ENCODE peak calls at places on chromosome 14, in six cellular contexts. One of them, this sample, is unnamed.

GRCh38 chr14:92728781-92729364 is 19.6 kb downstream of the LGMN start:
- DNase-seq in fibroblast of the aortic adventitia: no peak
- DNase-seq in K562: no peak
- DNase-seq in epithelial cell of esophagus: peak; percentile 97
- DNase-seq in progenitor cell of endocrine pancreas: no peak
- DNase-seq in HCT116: no peak
- DNase-seq in this sample: no peak

GRCh38 chr14:64673748-64674147 is 30.5 kb upstream of the PLEKHG3 start:
- DNase-seq in K562: no peak
- DNase-seq in fibroblast of the aortic adventitia: no peak
- DNase-seq in progenitor cell of endocrine pancreas: no peak
- DNase-seq in epithelial cell of esophagus: peak; percentile 79
- DNase-seq in HCT116: no peak
- DNase-seq in this sample: no peak

GRCh38 chr14:75123991-75124390 is 2.9 kb downstream of the NEK9 start:
- DNase-seq in HCT116: peak; percentile 46
- DNase-seq in progenitor cell of endocrine pancreas: no peak
- DNase-seq in fibroblast of the aortic adventitia: peak; percentile 73
- DNase-seq in K562: peak; percentile 54
- DNase-seq in epithelial cell of esophagus: peak; percentile 86
- DNase-seq in this sample: no peak

GRCh38 chr14:92646952-92647461 is 101.4 kb downstream of the LGMN start:
- DNase-seq in fibroblast of the aortic adventitia: peak; percentile 98
- DNase-seq in K562: no peak
- DNase-seq in progenitor cell of endocrine pancreas: no peak
- DNase-seq in epithelial cell of esophagus: no peak
- DNase-seq in HCT116: no peak
- DNase-seq in this sample: no peak

GRCh38 chr14:35331605-35332516 is 39.7 kb downstream of the PSMA6 start:
- DNase-seq in epithelial cell of esophagus: peak; percentile 98
- DNase-seq in progenitor cell of endocrine pancreas: no peak
- DNase-seq in HCT116: peak; percentile 49
- DNase-seq in K562: no peak
- DNase-seq in fibroblast of the aortic adventitia: peak; percentile 22
- DNase-seq in this sample: peak; percentile 76

GRCh38 chr14:56686416-56686815 is 106.8 kb downstream of the TMEM260 start:
- DNase-seq in epithelial cell of esophagus: peak; percentile 7
- DNase-seq in fibroblast of the aortic adventitia: no peak
- DNase-seq in K562: no peak
- DNase-seq in progenitor cell of endocrine pancreas: no peak
- DNase-seq in HCT116: no peak
- DNase-seq in this sample: peak; percentile 65

GRCh38 chr14:91870001-91870400 is 2.7 kb upstream of the TC2N start:
- DNase-seq in HCT116: no peak
- DNase-seq in K562: no peak
- DNase-seq in fibroblast of the aortic adventitia: no peak
- DNase-seq in epithelial cell of esophagus: peak; percentile 68
- DNase-seq in progenitor cell of endocrine pancreas: no peak
- DNase-seq in this sample: no peak

GRCh38 chr14:38207342-38207741 is 362 bp upstream of the SSTR1 start:
- DNase-seq in K562: no peak
- DNase-seq in HCT116: no peak
- DNase-seq in fibroblast of the aortic adventitia: no peak
- DNase-seq in epithelial cell of esophagus: no peak
- DNase-seq in progenitor cell of endocrine pancreas: no peak
- DNase-seq in this sample: no peak

GRCh38 chr14:73491256-73491976 is 683 bp downstream of the RIOX1 start:
- DNase-seq in fibroblast of the aortic adventitia: peak; percentile 44
- DNase-seq in progenitor cell of endocrine pancreas: peak; percentile 22
- DNase-seq in HCT116: no peak
- DNase-seq in K562: peak; percentile 63
- DNase-seq in epithelial cell of esophagus: peak; percentile 89
- DNase-seq in this sample: peak; percentile 85

GRCh38 chr14:22471545-22472121 is 117.4 kb downstream of the DAD1 start:
- DNase-seq in K562: peak; percentile 68
- DNase-seq in progenitor cell of endocrine pancreas: no peak
- DNase-seq in HCT116: peak; percentile 19
- DNase-seq in fibroblast of the aortic adventitia: no peak
- DNase-seq in epithelial cell of esophagus: peak; percentile 65
- DNase-seq in this sample: no peak

GRCh38 chr14:56810341-56810740 is at the start of gene OTX2:
- DNase-seq in epithelial cell of esophagus: no peak
- DNase-seq in HCT116: no peak
- DNase-seq in progenitor cell of endocrine pancreas: no peak
- DNase-seq in fibroblast of the aortic adventitia: no peak
- DNase-seq in K562: no peak
- DNase-seq in this sample: no peak

GRCh38 chr14:65414961-65415589 is 2.5 kb downstream of the FUT8 start:
- DNase-seq in K562: no peak
- DNase-seq in epithelial cell of esophagus: peak; percentile 38
- DNase-seq in progenitor cell of endocrine pancreas: no peak
- DNase-seq in HCT116: no peak
- DNase-seq in fibroblast of the aortic adventitia: peak; percentile 76
- DNase-seq in this sample: no peak

GRCh38 chr14:61438860-61439765 is 117.7 kb downstream of the PRKCH start:
- DNase-seq in K562: no peak
- DNase-seq in progenitor cell of endocrine pancreas: no peak
- DNase-seq in HCT116: no peak
- DNase-seq in epithelial cell of esophagus: peak; percentile 88
- DNase-seq in fibroblast of the aortic adventitia: peak; percentile 75
- DNase-seq in this sample: no peak

GRCh38 chr14:22977684-22978486 is 4.5 kb downstream of the AJUBA start:
- DNase-seq in K562: peak; percentile 28
- DNase-seq in progenitor cell of endocrine pancreas: peak; percentile 76
- DNase-seq in fibroblast of the aortic adventitia: peak; percentile 84
- DNase-seq in epithelial cell of esophagus: peak; percentile 67
- DNase-seq in HCT116: no peak
- DNase-seq in this sample: no peak

GRCh38 chr14:44766285-44766684 is 195.5 kb downstream of the KLHL28 start:
- DNase-seq in epithelial cell of esophagus: no peak
- DNase-seq in fibroblast of the aortic adventitia: no peak
- DNase-seq in HCT116: no peak
- DNase-seq in K562: no peak
- DNase-seq in progenitor cell of endocrine pancreas: no peak
- DNase-seq in this sample: no peak

GRCh38 chr14:38721822-38722431 is 381.1 kb downstream of the SEC23A start:
- DNase-seq in HCT116: peak; percentile 40
- DNase-seq in progenitor cell of endocrine pancreas: peak; percentile 23
- DNase-seq in fibroblast of the aortic adventitia: peak; percentile 43
- DNase-seq in epithelial cell of esophagus: peak; percentile 59
- DNase-seq in K562: peak; percentile 12
- DNase-seq in this sample: no peak

GRCh38 chr14:71321556-71322315 is 414.5 kb downstream of the PCNX1 start:
- DNase-seq in epithelial cell of esophagus: peak; percentile 93
- DNase-seq in HCT116: peak; percentile 65
- DNase-seq in K562: no peak
- DNase-seq in fibroblast of the aortic adventitia: peak; percentile 73
- DNase-seq in progenitor cell of endocrine pancreas: no peak
- DNase-seq in this sample: no peak

GRCh38 chr14:94646066-94646465 is 33.9 kb downstream of the SERPINA3 start:
- DNase-seq in HCT116: no peak
- DNase-seq in epithelial cell of esophagus: no peak
- DNase-seq in fibroblast of the aortic adventitia: no peak
- DNase-seq in K562: no peak
- DNase-seq in progenitor cell of endocrine pancreas: no peak
- DNase-seq in this sample: peak; percentile 21

GRCh38 chr14:61503167-61503801 is 181.9 kb downstream of the PRKCH start:
- DNase-seq in HCT116: no peak
- DNase-seq in progenitor cell of endocrine pancreas: no peak
- DNase-seq in K562: no peak
- DNase-seq in epithelial cell of esophagus: peak; percentile 86
- DNase-seq in fibroblast of the aortic adventitia: peak; percentile 59
- DNase-seq in this sample: no peak

GRCh38 chr14:79229383-79229875 is 981.9 kb downstream of the DIO2 start:
- DNase-seq in K562: no peak
- DNase-seq in HCT116: no peak
- DNase-seq in fibroblast of the aortic adventitia: no peak
- DNase-seq in progenitor cell of endocrine pancreas: no peak
- DNase-seq in epithelial cell of esophagus: no peak
- DNase-seq in this sample: no peak

GRCh38 chr14:62443796-62444195 is 601.5 kb downstream of the KCNH5 start:
- DNase-seq in K562: no peak
- DNase-seq in HCT116: no peak
- DNase-seq in epithelial cell of esophagus: peak; percentile 86
- DNase-seq in fibroblast of the aortic adventitia: no peak
- DNase-seq in progenitor cell of endocrine pancreas: no peak
- DNase-seq in this sample: no peak

GRCh38 chr14:35159742-35160409 is 37.5 kb downstream of the PRORP start:
- DNase-seq in progenitor cell of endocrine pancreas: no peak
- DNase-seq in HCT116: peak; percentile 88
- DNase-seq in fibroblast of the aortic adventitia: peak; percentile 87
- DNase-seq in epithelial cell of esophagus: peak; percentile 98
- DNase-seq in K562: peak; percentile 16
- DNase-seq in this sample: no peak

GRCh38 chr14:35405304-35405996 is 901 bp upstream of the NFKBIA start:
- DNase-seq in epithelial cell of esophagus: peak; percentile 42
- DNase-seq in fibroblast of the aortic adventitia: peak; percentile 32
- DNase-seq in progenitor cell of endocrine pancreas: no peak
- DNase-seq in HCT116: no peak
- DNase-seq in K562: no peak
- DNase-seq in this sample: no peak

GRCh38 chr14:72315720-72316119 is 383.5 kb downstream of the RGS6 start:
- DNase-seq in epithelial cell of esophagus: no peak
- DNase-seq in progenitor cell of endocrine pancreas: no peak
- DNase-seq in HCT116: no peak
- DNase-seq in K562: no peak
- DNase-seq in fibroblast of the aortic adventitia: no peak
- DNase-seq in this sample: no peak

GRCh38 chr14:104370256-104370870 is 209.2 kb upstream of the C14orf180 start:
- DNase-seq in HCT116: peak; percentile 10
- DNase-seq in fibroblast of the aortic adventitia: no peak
- DNase-seq in epithelial cell of esophagus: no peak
- DNase-seq in progenitor cell of endocrine pancreas: no peak
- DNase-seq in K562: no peak
- DNase-seq in this sample: no peak

GRCh38 chr14:42606839-42607238 is 1000.2 kb downstream of the LRFN5 start:
- DNase-seq in HCT116: no peak
- DNase-seq in epithelial cell of esophagus: no peak
- DNase-seq in fibroblast of the aortic adventitia: no peak
- DNase-seq in progenitor cell of endocrine pancreas: no peak
- DNase-seq in K562: no peak
- DNase-seq in this sample: no peak
- TF ChIP-seq CTCF in HCT116: no peak
- TF ChIP-seq CTCF in epithelial cell of esophagus: no peak
- TF ChIP-seq CTCF in fibroblast of the aortic adventitia: no peak
- TF ChIP-seq CTCF in progenitor cell of endocrine pancreas: no peak
- TF ChIP-seq CTCF in K562: no peak
- TF ChIP-seq CTCF in this sample: no peak

DNA sequence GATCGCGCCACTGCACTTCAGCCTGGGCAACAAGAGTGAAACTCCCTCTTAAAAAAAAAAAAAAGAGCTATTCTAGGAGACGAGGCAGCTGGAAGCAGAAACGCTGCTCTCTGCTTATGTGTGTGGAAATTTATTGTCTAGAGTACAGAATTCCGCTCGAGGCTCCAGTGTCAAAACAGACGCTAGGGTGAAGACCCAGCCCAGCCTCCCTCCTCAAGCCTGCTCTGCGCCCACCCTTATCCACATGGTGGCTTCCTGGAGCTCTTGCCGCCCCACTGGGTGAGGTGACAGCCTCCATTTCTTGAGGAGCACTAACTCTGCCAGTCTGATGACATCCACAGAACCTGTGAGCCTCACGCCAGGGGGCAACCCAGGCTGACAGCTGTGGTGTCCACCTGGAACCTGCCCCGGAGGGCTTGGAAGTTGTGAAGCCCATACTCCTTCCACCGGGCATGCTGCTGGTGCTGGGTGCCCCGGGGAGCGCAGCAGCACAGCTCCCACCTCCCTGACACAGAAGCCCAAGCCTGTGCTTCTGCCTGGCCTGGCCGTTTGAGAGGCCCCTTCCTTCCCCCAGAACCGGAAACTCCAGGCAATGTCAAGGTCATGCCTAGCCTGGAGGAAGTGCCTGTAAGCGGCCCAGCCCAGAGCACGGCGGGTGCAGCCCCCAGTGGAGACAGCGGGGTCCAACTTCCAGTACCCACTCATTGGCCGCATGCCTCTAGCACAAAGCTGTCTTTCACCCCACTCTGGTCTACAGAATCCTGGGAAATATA is 49.4 kb upstream of the DLK1 start:
- DNase-seq in fibroblast of the aortic adventitia: peak; percentile 20
- DNase-seq in HCT116: no peak
- DNase-seq in K562: no peak
- DNase-seq in progenitor cell of endocrine pancreas: no peak
- DNase-seq in epithelial cell of esophagus: no peak
- DNase-seq in this sample: peak; percentile 89
- TF ChIP-seq CTCF in fibroblast of the aortic adventitia: no peak
- TF ChIP-seq CTCF in HCT116: no peak
- TF ChIP-seq CTCF in K562: no peak
- TF ChIP-seq CTCF in progenitor cell of endocrine pancreas: no peak
- TF ChIP-seq CTCF in epithelial cell of esophagus: no peak
- TF ChIP-seq CTCF in this sample: no peak

DNA sequence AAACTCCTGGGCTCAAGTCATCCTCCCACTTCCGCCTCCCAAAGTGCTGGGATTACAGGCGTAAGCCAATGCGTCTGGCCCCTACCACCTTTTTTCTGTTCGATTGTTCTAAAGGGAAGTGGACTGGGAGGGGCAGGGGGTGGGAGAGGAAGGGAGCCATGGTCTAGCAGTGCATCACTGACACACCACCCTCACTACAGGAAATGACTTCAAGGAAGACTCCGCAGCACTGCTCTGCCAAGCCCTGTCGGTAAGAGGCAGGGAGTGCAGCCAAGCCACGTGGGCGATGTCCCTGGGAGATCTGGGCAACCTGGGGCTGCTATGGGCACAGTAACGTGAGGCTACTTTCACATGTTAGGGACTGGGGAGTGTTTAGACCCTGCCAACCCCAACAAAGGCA is 18.0 kb downstream of the LRRC74A start:
- DNase-seq in epithelial cell of esophagus: peak; percentile 30
- DNase-seq in HCT116: peak; percentile 47
- DNase-seq in fibroblast of the aortic adventitia: peak; percentile 33
- DNase-seq in K562: peak; percentile 11
- DNase-seq in progenitor cell of endocrine pancreas: no peak
- DNase-seq in this sample: no peak
- TF ChIP-seq CTCF in epithelial cell of esophagus: peak; percentile 33
- TF ChIP-seq CTCF in HCT116: peak; percentile 45
- TF ChIP-seq CTCF in fibroblast of the aortic adventitia: peak; percentile 24
- TF ChIP-seq CTCF in K562: peak; percentile 10
- TF ChIP-seq CTCF in progenitor cell of endocrine pancreas: peak; percentile 9
- TF ChIP-seq CTCF in this sample: no peak

DNA sequence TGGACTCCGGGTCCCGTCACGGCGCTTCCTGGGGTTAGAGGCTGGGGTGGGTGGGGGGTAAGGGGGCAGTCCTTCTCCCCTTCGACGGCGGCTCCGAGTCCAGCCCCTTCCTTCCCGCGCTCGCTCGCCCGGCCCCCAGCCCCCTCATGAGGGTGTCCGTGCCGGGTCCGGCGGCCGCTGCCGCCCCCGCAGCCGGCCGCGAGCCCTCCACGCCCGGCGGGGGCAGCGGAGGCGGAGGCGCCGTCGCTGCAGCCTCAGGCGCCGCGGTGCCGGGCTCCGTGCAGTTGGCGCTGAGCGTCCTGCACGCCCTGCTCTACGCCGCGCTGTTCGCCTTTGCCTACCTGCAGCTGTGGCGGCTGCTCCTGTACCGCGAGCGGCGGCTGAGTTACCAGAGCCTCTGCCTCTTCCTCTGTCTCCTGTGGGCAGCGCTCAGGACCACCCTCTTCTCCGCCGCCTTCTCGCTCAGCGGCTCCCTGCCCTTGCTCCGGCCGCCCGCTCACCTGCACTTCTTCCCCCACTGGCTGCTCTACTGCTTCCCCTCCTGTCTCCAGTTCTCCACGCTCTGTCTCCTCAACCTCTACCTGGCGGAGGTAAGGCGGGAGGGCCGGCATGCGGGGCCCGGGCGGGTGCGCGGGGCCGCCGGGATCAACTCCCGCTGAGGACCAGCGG is 500 bp downstream of the GPR137C start:
- DNase-seq in epithelial cell of esophagus: peak; percentile 31
- DNase-seq in K562: no peak
- DNase-seq in fibroblast of the aortic adventitia: peak; percentile 2
- DNase-seq in HCT116: no peak
- DNase-seq in progenitor cell of endocrine pancreas: peak; percentile 30
- DNase-seq in this sample: peak; percentile 82
- TF ChIP-seq CTCF in epithelial cell of esophagus: no peak
- TF ChIP-seq CTCF in K562: no peak
- TF ChIP-seq CTCF in fibroblast of the aortic adventitia: no peak
- TF ChIP-seq CTCF in HCT116: no peak
- TF ChIP-seq CTCF in progenitor cell of endocrine pancreas: no peak
- TF ChIP-seq CTCF in this sample: no peak